ENCODE peak calls at places on chromosomes 3 and 15, in eight cellular contexts. S is brain microvascular endothelial cell, W is A549, D is NB4, R is upper lobe of right lung, J is fibroblast of pulmonary artery, I is astrocyte of the spinal cord, T is breast epithelium. G is an unnamed sample.

GRCh38 chr3:64073362-64073761 is 50.1 kb upstream of the PSMD6 start:
- DNase-seq in S (no peak), W (no peak), D (no peak), R (no peak), J (no peak), I (no peak), T (no peak), G (peak; percentile 65)

GRCh38 chr3:170711786-170712185 is 125.9 kb upstream of the SLC7A14 start:
- DNase-seq in S (no peak), W (no peak), D (no peak), R (no peak), J (no peak), I (no peak), T (no peak), G (no peak)

GRCh38 chr15:63633312-63633711 is 36.1 kb downstream of the FBXL22 start:
- DNase-seq in S (no peak), W (no peak), D (no peak), R (no peak), J (no peak), I (no peak), T (no peak), G (no peak)

GRCh38 chr3:148079370-148079769 is 618.3 kb upstream of the AGTR1 start:
- DNase-seq in S (no peak), W (no peak), D (no peak), R (no peak), J (no peak), I (peak; percentile 69), T (no peak), G (no peak)

GRCh38 chr15:75738647-75739325 is 26.1 kb upstream of the CSPG4 start:
- DNase-seq in S (peak; percentile 89), W (peak; percentile 96), D (peak; percentile 96), R (peak; percentile 98), J (peak; percentile 93), I (peak; percentile 95), T (peak; percentile 88), G (peak; percentile 84)

GRCh38 chr3:30554317-30554690 is 52.1 kb upstream of the TGFBR2 start:
- DNase-seq in S (no peak), W (no peak), D (no peak), R (no peak), J (no peak), I (no peak), T (no peak), G (peak; percentile 44)

GRCh38 chr3:9111349-9112265 is 137.8 kb downstream of the SRGAP3 start:
- DNase-seq in S (no peak), W (no peak), D (peak; percentile 44), R (no peak), J (no peak), I (no peak), T (no peak), G (peak; percentile 55)

GRCh38 chr15:82919231-82919886 is 33.2 kb downstream of the HOMER2 start:
- DNase-seq in S (no peak), W (no peak), D (no peak), R (peak; percentile 73), J (no peak), I (no peak), T (peak; percentile 88), G (no peak)

GRCh38 chr15:81940467-81941451 is 105.1 kb downstream of the MEX3B start:
- DNase-seq in S (peak; percentile 66), W (no peak), D (no peak), R (no peak), J (peak; percentile 27), I (peak; percentile 50), T (no peak), G (no peak)

GRCh38 chr3:129688310-129688895 is 81.9 kb upstream of the PLXND1 start:
- DNase-seq in S (peak; percentile 60), W (no peak), D (no peak), R (no peak), J (peak; percentile 71), I (peak; percentile 70), T (peak; percentile 81), G (peak; percentile 49)

GRCh38 chr3:119628390-119628789 is 30.7 kb downstream of the PLA1A start:
- DNase-seq in S (no peak), W (no peak), D (no peak), R (no peak), J (no peak), I (no peak), T (no peak), G (no peak)

GRCh38 chr15:78167227-78167888 is 18.2 kb downstream of the IDH3A start:
- DNase-seq in S (no peak), W (no peak), D (no peak), R (no peak), J (no peak), I (no peak), T (no peak), G (no peak)

GRCh38 chr15:101045835-101046691 is 126.9 kb downstream of the LRRK1 start:
- DNase-seq in S (no peak), W (no peak), D (no peak), R (peak; percentile 48), J (no peak), I (no peak), T (peak; percentile 41), G (no peak)

GRCh38 chr3:187165144-187165543 is 25.8 kb upstream of the RPL39L start:
- DNase-seq in S (peak; percentile 47), W (peak; percentile 21), D (peak; percentile 57), R (no peak), J (peak; percentile 74), I (peak; percentile 64), T (no peak), G (peak; percentile 62)

GRCh38 chr3:141371882-141372281 is 3.6 kb downstream of the ZBTB38 start:
- DNase-seq in S (no peak), W (no peak), D (no peak), R (no peak), J (no peak), I (no peak), T (no peak), G (no peak)

GRCh38 chr3:153138267-153139210 is 23.5 kb upstream of the RAP2B start:
- DNase-seq in S (peak; percentile 86), W (peak; percentile 74), D (peak; percentile 59), R (peak; percentile 84), J (peak; percentile 95), I (peak; percentile 90), T (peak; percentile 57), G (peak; percentile 94)

GRCh38 chr3:190169243-190169642 is 48.5 kb upstream of the P3H2 start:
- DNase-seq in S (no peak), W (no peak), D (no peak), R (no peak), J (no peak), I (no peak), T (no peak), G (no peak)

GRCh38 chr15:66291816-66292215 is 1.6 kb upstream of the DIS3L start:
- DNase-seq in S (no peak), W (no peak), D (no peak), R (no peak), J (no peak), I (no peak), T (no peak), G (no peak)

GRCh38 chr15:32148833-32149555 is 118.7 kb downstream of the CHRNA7 start:
- DNase-seq in S (no peak), W (no peak), D (no peak), R (peak; percentile 39), J (no peak), I (no peak), T (no peak), G (no peak)

GRCh38 chr15:29089731-29090616 is 179.6 kb downstream of the NSMCE3 start:
- DNase-seq in S (no peak), W (no peak), D (peak; percentile 36), R (no peak), J (peak; percentile 33), I (peak; percentile 38), T (no peak), G (peak; percentile 22)

GRCh38 chr3:148847351-148847750 is 17.7 kb upstream of the CPA3 start:
- DNase-seq in S (no peak), W (no peak), D (no peak), R (no peak), J (no peak), I (peak; percentile 44), T (no peak), G (peak; percentile 73)

GRCh38 chr15:33188654-33189257 is 5.8 kb downstream of the FMN1 start:
- DNase-seq in S (no peak), W (no peak), D (no peak), R (no peak), J (no peak), I (no peak), T (no peak), G (no peak)
- H3K4me3 ChIP-seq in S (no peak overlapping the region), W (no peak overlapping the region), D (no peak overlapping the region), R (no peak overlapping the region), J (no peak overlapping the region), I (no peak overlapping the region), T (no peak overlapping the region), G (no peak overlapping the region)

GRCh38 chr3:143601738-143602480 is 246.4 kb downstream of the SLC9A9 start:
- DNase-seq in S (peak; percentile 90), W (no peak), D (no peak), R (no peak), J (peak; percentile 77), I (peak; percentile 86), T (no peak), G (peak; percentile 82)
- TF ChIP-seq CTCF in S (peak; percentile 13), W (no peak), D (no peak), R (no peak), J (no peak), I (no peak), T (no peak), G (no peak)

GRCh38 chr3:12286927-12287726 is 1.7 kb upstream of the PPARG start:
- DNase-seq in S (no peak), W (no peak), D (peak; percentile 41), R (peak; percentile 74), J (no peak), I (no peak), T (no peak), G (no peak)
- H3K4me3 ChIP-seq in S (peak overlapping the region; percentile 59), W (peak overlapping the region; percentile 96), D (peak overlapping the region; percentile 53), R (peak overlapping the region; percentile 46), J (peak overlapping the region; percentile 53), I (peak overlapping the region; percentile 81), T (peak overlapping the region; percentile 71), G (peak overlapping the region; percentile 57)

DNA sequence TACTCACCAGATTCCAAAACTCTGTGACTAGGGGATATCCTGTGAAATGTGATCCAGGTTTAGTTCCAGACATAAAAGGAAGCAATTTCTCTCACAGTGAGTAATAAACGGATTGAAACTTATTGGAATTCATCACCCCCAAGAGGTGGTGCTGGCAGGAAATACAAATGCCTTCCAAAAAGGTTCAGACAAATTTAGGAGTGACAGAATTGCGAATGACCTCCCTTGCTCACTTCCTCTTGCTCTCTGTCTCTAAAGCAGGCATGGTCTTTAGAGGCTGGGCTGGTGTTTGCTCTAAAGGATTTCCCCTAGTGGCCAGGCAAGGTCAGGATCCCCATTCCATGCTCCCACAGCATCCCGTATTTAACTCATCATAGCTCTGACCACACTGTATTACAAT is 449.4 kb upstream of the PPP2R3A start:
- DNase-seq in S (peak; percentile 5), W (no peak), D (no peak), R (no peak), J (no peak), I (peak; percentile 31), T (no peak), G (peak; percentile 59)
- TF ChIP-seq CTCF in S (peak; percentile 69), W (no peak), D (no peak), R (no peak), J (no peak), I (peak; percentile 32), T (no peak), G (peak; percentile 44)

GRCh38 chr3:114213669-114214541 is 23.5 kb downstream of the ZNF80 start:
- DNase-seq in S (peak; percentile 92), W (no peak), D (peak; percentile 39), R (no peak), J (peak; percentile 55), I (peak; percentile 84), T (no peak), G (peak; percentile 84)
- H3K4me3 ChIP-seq in S (peak overlapping the region; percentile 34), W (no peak overlapping the region), D (peak overlapping the region; percentile 37), R (peak overlapping the region; percentile 30), J (peak overlapping the region; percentile 38), I (peak overlapping the region; percentile 2), T (peak overlapping the region; percentile 21), G (peak overlapping the region; percentile 25)

G was measured in fibroblast of mammary gland.